ENCODE peak calls at places on chromosome 16, in five cellular contexts. J is A549, O is IMR-90, R is K562, G is SK-N-SH. N is an unnamed sample.

GRCh38 chr16:80120899-80121521 is 419.8 kb upstream of the DYNLRB2 start:
- DNase-seq in J (no peak), O (no peak), R (no peak), G (peak; percentile 24), N (no peak)

GRCh38 chr16:11670171-11671131 is 2.2 kb downstream of the SNN start:
- DNase-seq in J (no peak), O (no peak), R (no peak), G (no peak), N (peak; percentile 46)

GRCh38 chr16:11135167-11135973 is 120.6 kb downstream of the SOCS1 start:
- DNase-seq in J (no peak), O (peak; percentile 49), R (no peak), G (no peak), N (no peak)

GRCh38 chr16:17083628-17084027 is 387.1 kb downstream of the XYLT1 start:
- DNase-seq in J (no peak), O (no peak), R (no peak), G (no peak), N (no peak)

GRCh38 chr16:1188781-1189189 is 35.9 kb downstream of the CACNA1H start:
- DNase-seq in J (no peak), O (peak; percentile 30), R (peak; percentile 72), G (no peak), N (no peak)

GRCh38 chr16:11079657-11080187 is 135.4 kb downstream of the CLEC16A start:
- DNase-seq in J (no peak), O (peak; percentile 98), R (no peak), G (peak; percentile 77), N (no peak)

GRCh38 chr16:85162478-85163277 is 50.4 kb upstream of the CIBAR2 start:
- DNase-seq in J (no peak), O (peak; percentile 91), R (no peak), G (peak; percentile 79), N (no peak)

GRCh38 chr16:11297492-11298142 is 16.5 kb upstream of the PRM1 start:
- DNase-seq in J (no peak), O (peak; percentile 70), R (peak; percentile 74), G (peak; percentile 87), N (peak; percentile 92)

GRCh38 chr16:1572664-1573063 is 39.2 kb downstream of the TMEM204 start:
- DNase-seq in J (no peak), O (no peak), R (no peak), G (no peak), N (no peak)

GRCh38 chr16:82630688-82631087 is 3.9 kb downstream of the CDH13 start:
- DNase-seq in J (no peak), O (peak; percentile 60), R (no peak), G (no peak), N (no peak)

GRCh38 chr16:12097523-12098428 is 121.2 kb downstream of the SNX29 start:
- DNase-seq in J (no peak), O (peak; percentile 84), R (peak; percentile 44), G (no peak), N (no peak)

GRCh38 chr16:4795181-4795827 is at the start of gene SMIM22:
- DNase-seq in J (no peak), O (no peak), R (no peak), G (peak; percentile 65), N (no peak)

GRCh38 chr16:1820096-1820972 is 6.3 kb downstream of the HAGH start:
- DNase-seq in J (no peak), O (no peak), R (no peak), G (no peak), N (no peak)

GRCh38 chr16:54178491-54178976 is 108.1 kb downstream of the IRX3 start:
- DNase-seq in J (no peak), O (no peak), R (no peak), G (peak; percentile 82), N (no peak)

GRCh38 chr16:66489385-66489784 is 60.5 kb downstream of the TK2 start:
- DNase-seq in J (no peak), O (no peak), R (no peak), G (no peak), N (no peak)

GRCh38 chr16:51034481-51035109 is 116.5 kb downstream of the SALL1 start:
- DNase-seq in J (no peak), O (no peak), R (no peak), G (no peak), N (no peak)

GRCh38 chr16:85444879-85445778 is 168.0 kb upstream of the GSE1 start:
- DNase-seq in J (no peak), O (no peak), R (peak; percentile 41), G (peak; percentile 87), N (no peak)

GRCh38 chr16:27123795-27124194 is 57.1 kb downstream of the C16orf82 start:
- DNase-seq in J (no peak), O (peak; percentile 7), R (peak; percentile 6), G (no peak), N (no peak)

GRCh38 chr16:66250686-66251405 is 115.6 kb upstream of the CDH5 start:
- DNase-seq in J (no peak), O (peak; percentile 73), R (no peak), G (peak; percentile 63), N (no peak)

GRCh38 chr16:2480948-2481347 is 6.0 kb downstream of the TBC1D24 start:
- DNase-seq in J (no peak), O (no peak), R (no peak), G (no peak), N (no peak)

GRCh38 chr16:23104032-23104955 is 45.0 kb downstream of the USP31 start:
- DNase-seq in J (peak; percentile 25), O (no peak), R (no peak), G (no peak), N (no peak)

DNA sequence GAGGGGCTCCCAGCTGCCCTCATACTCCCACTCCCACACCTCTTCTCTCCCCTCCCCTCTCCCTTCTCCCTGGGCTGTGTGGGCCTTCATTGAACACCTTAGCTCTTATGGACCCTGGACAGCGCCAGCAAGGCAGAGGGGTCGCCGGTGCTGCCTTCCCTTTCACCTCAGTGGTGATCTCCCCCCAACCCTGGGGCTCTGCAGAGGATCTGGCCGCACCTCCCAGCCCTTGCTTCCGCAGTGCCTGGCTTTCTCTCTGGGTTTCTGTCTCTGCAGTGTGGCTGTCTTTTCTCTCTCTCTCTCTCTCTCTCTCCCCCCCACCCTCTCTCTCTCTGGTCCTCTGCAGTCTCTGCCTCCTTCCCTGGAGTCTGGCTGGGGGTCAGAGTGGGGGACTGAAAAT is 1.2 kb downstream of the SEZ6L2 start:
- DNase-seq in J (no peak), O (no peak), R (no peak), G (peak; percentile 65), N (no peak)
- TF ChIP-seq RCOR1 in J (no peak), O (no peak), R (no peak), G (no peak), N (no peak)

GRCh38 chr16:49822649-49823370 is 33.1 kb downstream of the ZNF423 start:
- DNase-seq in J (no peak), O (no peak), R (no peak), G (no peak), N (no peak)
- TF ChIP-seq RCOR1 in J (no peak), O (no peak), R (no peak), G (no peak), N (no peak)

DNA sequence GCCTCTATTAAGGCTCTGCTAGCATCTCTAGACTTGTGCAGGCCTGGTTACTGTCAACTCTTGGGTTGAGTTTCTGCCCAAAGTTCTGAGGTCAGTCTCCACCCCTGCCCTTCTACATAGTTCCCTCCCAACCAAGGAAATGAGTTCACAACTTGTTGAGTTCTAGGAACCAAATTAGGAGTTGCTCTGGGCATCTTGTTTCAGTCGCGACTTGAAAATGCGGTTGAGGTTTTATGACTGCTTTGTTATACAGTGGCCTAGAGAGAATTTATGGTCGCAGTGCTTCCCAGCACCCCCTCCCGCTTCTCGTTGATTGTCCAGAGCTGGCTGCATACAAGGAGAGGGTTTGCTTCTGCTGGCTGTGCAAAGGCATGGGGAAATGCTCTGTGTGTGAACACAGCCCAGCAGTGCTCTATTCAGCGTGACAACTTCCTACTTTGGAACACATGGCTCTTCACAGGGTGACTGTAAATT is 20.2 kb downstream of the GNAO1 start:
- DNase-seq in J (no peak), O (no peak), R (no peak), G (no peak), N (no peak)
- TF ChIP-seq RCOR1 in J (no peak), O (no peak), R (no peak), G (no peak), N (no peak)

GRCh38 chr16:87231911-87232310 is 85.3 kb downstream of the C16orf95 start:
- DNase-seq in J (no peak), O (no peak), R (no peak), G (no peak), N (no peak)

GRCh38 chr16:87231295-87231694 is 85.9 kb downstream of the C16orf95 start:
- DNase-seq in J (no peak), O (no peak), R (no peak), G (no peak), N (no peak)

GRCh38 chr16:87235810-87236515 is 81.2 kb downstream of the C16orf95 start:
- DNase-seq in J (no peak), O (no peak), R (no peak), G (no peak), N (no peak)

GRCh38 chr16:87234601-87235000 is 82.6 kb downstream of the C16orf95 start:
- DNase-seq in J (no peak), O (no peak), R (no peak), G (no peak), N (no peak)

GRCh38 chr16:87233928-87234327 is 83.3 kb downstream of the C16orf95 start:
- DNase-seq in J (peak; percentile 36), O (peak; percentile 53), R (peak; percentile 25), G (no peak), N (no peak)
- TF ChIP-seq RCOR1 in J (no peak), O (no peak), R (no peak), G (no peak), N (no peak)

GRCh38 chr16:15576960-15577958 is 65.7 kb downstream of the MARF1 start:
- DNase-seq in J (no peak), O (no peak), R (peak; percentile 99), G (no peak), N (no peak)

GRCh38 chr16:15574614-15574948 is 68.4 kb downstream of the MARF1 start:
- DNase-seq in J (no peak), O (no peak), R (no peak), G (no peak), N (no peak)

GRCh38 chr16:15572329-15573001 is 70.5 kb downstream of the MARF1 start:
- DNase-seq in J (no peak), O (peak; percentile 67), R (no peak), G (no peak), N (no peak)

GRCh38 chr16:15573274-15573895 is 69.6 kb downstream of the MARF1 start:
- DNase-seq in J (no peak), O (no peak), R (peak; percentile 65), G (no peak), N (no peak)

GRCh38 chr16:15575293-15576049 is 67.5 kb downstream of the MARF1 start:
- DNase-seq in J (no peak), O (no peak), R (peak; percentile 89), G (no peak), N (no peak)
- TF ChIP-seq RCOR1 in J (no peak), O (no peak), R (peak; percentile 15), G (no peak), N (no peak)

N was measured in GM12878.